ENCODE peak calls at places on chromosomes 6 and 20, in eight cellular contexts. Z is uterus; U is CD4-positive, CD25-positive, alpha-beta regulatory T cell; J is CD8-positive, alpha-beta memory T cell; X is HepG2; H is mammary epithelial cell; Y is colonic mucosa; K is psoas muscle. D is an unnamed sample.

GRCh38 chr6:89258912-89259311 is 41.8 kb upstream of the GABRR1 start:
- DNase-seq in Z (no peak), U (no peak), J (no peak), X (no peak), H (no peak), Y (no peak), K (no peak), D (no peak)

GRCh38 chr20:47191074-47191673 is 165.3 kb downstream of the ZMYND8 start:
- DNase-seq in Z (no peak), U (no peak), J (no peak), X (no peak), H (peak; percentile 91), Y (no peak), K (no peak), D (no peak)

GRCh38 chr6:154213782-154214181 is 142.8 kb downstream of the IPCEF1 start:
- DNase-seq in Z (no peak), U (no peak), J (no peak), X (no peak), H (no peak), Y (no peak), K (no peak), D (no peak)

GRCh38 chr6:37038297-37039198 is 33.1 kb downstream of the FGD2 start:
- DNase-seq in Z (peak; percentile 77), U (no peak), J (no peak), X (no peak), H (no peak), Y (no peak), K (peak; percentile 73), D (no peak)

GRCh38 chr20:50138479-50139393 is 14.8 kb downstream of the PEDS1 start:
- DNase-seq in Z (no peak), U (no peak), J (no peak), X (peak; percentile 73), H (peak; percentile 93), Y (no peak), K (peak; percentile 39), D (no peak)

GRCh38 chr6:149176971-149177667 is 140.4 kb upstream of the TAB2 start:
- DNase-seq in Z (no peak), U (no peak), J (no peak), X (peak; percentile 84), H (no peak), Y (no peak), K (no peak), D (no peak)

GRCh38 chr6:99119109-99120031 is 171.6 kb upstream of the FBXL4 start:
- DNase-seq in Z (no peak), U (no peak), J (no peak), X (peak; percentile 23), H (peak; percentile 48), Y (peak; percentile 33), K (no peak), D (peak; percentile 21)

GRCh38 chr6:140824595-140824994 is 1308.1 kb upstream of the GJE1 start:
- DNase-seq in Z (no peak), U (no peak), J (no peak), X (no peak), H (no peak), Y (no peak), K (no peak), D (no peak)

GRCh38 chr20:8234580-8234979 is 102.5 kb downstream of the PLCB1 start:
- DNase-seq in Z (no peak), U (no peak), J (no peak), X (no peak), H (no peak), Y (no peak), K (no peak), D (no peak)

GRCh38 chr20:36405255-36405654 is 99.1 kb downstream of the DLGAP4 start:
- DNase-seq in Z (no peak), U (no peak), J (no peak), X (no peak), H (no peak), Y (no peak), K (no peak), D (no peak)

GRCh38 chr6:113203135-113203534 is 654.0 kb upstream of the MARCKS start:
- DNase-seq in Z (no peak), U (no peak), J (no peak), X (no peak), H (no peak), Y (no peak), K (no peak), D (no peak)

GRCh38 chr6:137840252-137840651 is 26.8 kb upstream of the TNFAIP3 start:
- DNase-seq in Z (no peak), U (no peak), J (no peak), X (no peak), H (no peak), Y (no peak), K (no peak), D (no peak)

GRCh38 chr20:19775353-19776201 is 17.5 kb downstream of the RIN2 start:
- DNase-seq in Z (no peak), U (no peak), J (no peak), X (no peak), H (no peak), Y (peak; percentile 76), K (no peak), D (no peak)

GRCh38 chr6:31020057-31020456 is 9.8 kb downstream of the MUC22 start:
- DNase-seq in Z (no peak), U (no peak), J (no peak), X (no peak), H (no peak), Y (no peak), K (no peak), D (no peak)

GRCh38 chr6:128848169-128848935 is 34.6 kb upstream of the LAMA2 start:
- DNase-seq in Z (no peak), U (no peak), J (no peak), X (no peak), H (no peak), Y (no peak), K (no peak), D (no peak)

GRCh38 chr6:142316791-142317368 is 15.1 kb downstream of the ADGRG6 start:
- DNase-seq in Z (no peak), U (no peak), J (no peak), X (no peak), H (no peak), Y (no peak), K (no peak), D (no peak)

GRCh38 chr6:63449714-63450113 is 122.6 kb upstream of the LOC128125822 start:
- DNase-seq in Z (no peak), U (no peak), J (no peak), X (no peak), H (no peak), Y (no peak), K (no peak), D (no peak)

GRCh38 chr6:63447134-63447533 is 125.1 kb upstream of the LOC128125822 start:
- DNase-seq in Z (no peak), U (no peak), J (no peak), X (no peak), H (no peak), Y (no peak), K (no peak), D (no peak)

GRCh38 chr6:63448229-63448628 is 124.1 kb upstream of the LOC128125822 start:
- DNase-seq in Z (no peak), U (no peak), J (no peak), X (peak; percentile 36), H (no peak), Y (no peak), K (no peak), D (no peak)

GRCh38 chr6:63444768-63445167 is 125.0 kb upstream of the LGSN start:
- DNase-seq in Z (no peak), U (no peak), J (no peak), X (no peak), H (no peak), Y (no peak), K (no peak), D (no peak)

DNA sequence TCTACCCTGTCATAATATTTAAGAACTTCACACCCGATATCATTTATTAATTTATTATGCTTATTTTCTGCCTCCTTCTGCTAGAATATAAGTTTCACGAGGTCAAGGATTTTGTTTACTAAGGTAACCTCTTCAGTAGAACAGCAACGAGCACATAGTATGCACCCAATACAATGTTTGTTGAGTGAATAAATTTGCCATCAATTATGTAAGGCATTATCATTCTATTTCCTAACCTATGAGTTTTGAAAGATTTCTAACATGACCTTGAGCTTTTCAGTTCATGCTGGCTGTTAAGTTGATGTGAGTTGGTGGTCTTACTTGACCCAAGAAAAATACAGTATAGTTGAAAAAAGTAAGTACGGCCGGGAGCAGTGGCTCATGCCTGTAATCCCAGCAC is 125.9 kb upstream of the LOC128125822 start:
- DNase-seq in Z (no peak), U (no peak), J (no peak), X (no peak), H (no peak), Y (no peak), K (no peak), D (no peak)
- H3K4me1 ChIP-seq in Z (no peaks in the 10 kb centered on the region), U (no peaks in the 10 kb centered on the region), J (no peaks in the 10 kb centered on the region), X (peaks cover 70% of the 10 kb centered on the region), H (no peaks in the 10 kb centered on the region), Y (no peaks in the 10 kb centered on the region), K (peaks cover 20% of the 10 kb centered on the region), D (no peaks in the 10 kb centered on the region)

DNA sequence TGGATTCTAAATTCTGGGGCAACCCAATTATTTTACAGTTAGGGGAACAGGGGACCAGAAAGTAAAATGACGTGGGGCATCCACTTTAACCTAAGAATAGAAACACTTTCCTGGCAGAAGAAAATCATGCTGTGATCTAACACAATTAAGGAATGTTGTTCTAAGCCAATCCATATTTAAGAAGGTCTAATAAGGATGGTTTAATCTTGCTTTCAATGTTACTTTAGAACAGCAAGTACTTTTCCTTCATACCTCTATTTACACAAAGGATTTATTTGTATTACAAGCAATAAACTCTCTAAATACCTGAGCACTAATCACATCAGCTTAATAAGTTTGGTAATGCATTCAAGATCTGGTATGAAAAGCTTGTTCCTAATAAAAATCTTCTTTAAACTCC is 32.4 kb downstream of the SLC2A12 start:
- DNase-seq in Z (no peak), U (no peak), J (no peak), X (no peak), H (no peak), Y (no peak), K (no peak), D (no peak)
- H3K27ac ChIP-seq in Z (no peak overlapping the region), U (no peak overlapping the region), J (no peak overlapping the region), X (no peak overlapping the region), H (no peak overlapping the region), Y (no peak overlapping the region), K (no peak overlapping the region), D (no peak overlapping the region)

DNA sequence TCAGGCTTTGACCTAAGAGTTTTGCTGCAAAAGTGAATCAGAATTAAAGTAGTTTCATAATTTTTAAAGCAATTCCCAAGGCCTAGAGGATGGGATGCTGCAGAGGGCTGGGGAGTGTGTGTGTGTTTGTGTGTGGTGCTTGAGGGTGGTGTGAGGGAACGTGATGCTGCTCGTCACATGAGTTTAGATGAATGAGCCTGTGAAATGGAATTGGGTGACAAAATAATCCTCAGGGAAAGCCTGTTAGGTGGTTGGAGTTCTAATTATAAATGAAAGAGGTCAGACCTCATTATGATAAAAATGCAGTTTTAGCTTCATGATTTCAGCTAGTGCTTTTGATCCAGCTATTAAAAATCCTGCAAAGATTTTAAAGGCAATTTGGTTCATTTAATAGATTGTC is 87.5 kb upstream of the TMEM170B start:
- DNase-seq in Z (no peak), U (no peak), J (no peak), X (no peak), H (no peak), Y (no peak), K (no peak), D (no peak)
- H3K4me3 ChIP-seq in Z (no peak overlapping the region), U (no peak overlapping the region), J (no peak overlapping the region), X (no peak overlapping the region), H (no peak overlapping the region), Y (no peak overlapping the region), K (no peak overlapping the region), D (no peak overlapping the region)

DNA sequence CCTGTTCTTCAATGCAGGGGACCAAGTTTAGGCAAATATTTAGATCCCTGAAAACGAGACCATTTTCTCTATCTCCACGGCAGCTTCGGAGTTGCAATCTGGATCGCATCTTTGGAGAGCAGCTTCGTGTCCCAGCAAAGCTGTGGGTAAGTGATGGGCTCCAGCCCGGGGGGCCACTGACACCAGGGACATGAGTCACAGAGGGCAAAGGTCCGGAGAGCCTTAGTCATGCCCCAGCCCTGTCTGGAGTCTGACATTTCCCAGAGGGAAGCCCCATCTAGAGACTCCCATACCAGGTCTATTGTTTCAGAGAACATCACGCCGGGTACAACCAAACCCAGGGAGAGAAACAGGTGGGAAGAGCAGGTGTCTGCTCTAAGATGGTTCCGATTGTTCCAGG is 95.9 kb downstream of the NFATC2 start:
- DNase-seq in Z (peak; percentile 54), U (no peak), J (no peak), X (peak; percentile 82), H (peak; percentile 75), Y (peak; percentile 39), K (peak; percentile 47), D (no peak)
- H3K4me1 ChIP-seq in Z (peaks cover 15% of the 10 kb centered on the region), U (peaks cover 2% of the 10 kb centered on the region), J (no peaks in the 10 kb centered on the region), X (peaks cover 23% of the 10 kb centered on the region), H (peaks cover 21% of the 10 kb centered on the region), Y (no peaks in the 10 kb centered on the region), K (peaks cover 38% of the 10 kb centered on the region), D (no peaks in the 10 kb centered on the region)

D was measured in naive thymus-derived CD4-positive, alpha-beta T cell.